ENCODE peak calls at places on chromosomes 11 and 22, in nine cellular contexts. G is stomach, H is H1, F is esophagus muscularis mucosa, O is transverse colon, Z is sigmoid colon, E is upper lobe of left lung, A is K562, L is suprapubic skin. B is an unnamed sample.

GRCh38 chr11:78957481-78958245 is 383.0 kb upstream of the NARS2 start:
- DNase-seq in G (no peak), H (no peak), F (no peak), O (no peak), Z (no peak), E (no peak), A (no peak), L (no peak), B (no peak)

GRCh38 chr11:70557742-70558485 is 159.6 kb downstream of the CTTN start:
- DNase-seq in G (no peak), H (no peak), F (no peak), O (no peak), Z (no peak), E (no peak), A (no peak), L (no peak), B (no peak)

GRCh38 chr22:49269928-49270327 is 557.7 kb downstream of the BRD1 start:
- DNase-seq in G (peak), H (no peak), F (no peak), O (no peak), Z (no peak), E (no peak), A (no peak), L (peak), B (no peak)

GRCh38 chr11:1218256-1218787 is 4.5 kb upstream of the MUC5B start:
- DNase-seq in G (no peak), H (no peak), F (no peak), O (peak), Z (peak), E (no peak), A (no peak), L (peak), B (no peak)

GRCh38 chr22:32334640-32335365 is 22.9 kb upstream of the RFPL3 start:
- DNase-seq in G (peak), H (no peak), F (no peak), O (no peak), Z (no peak), E (no peak), A (no peak), L (no peak), B (no peak)

GRCh38 chr11:17244046-17244445 is 32.5 kb upstream of the NUCB2 start:
- DNase-seq in G (no peak), H (no peak), F (no peak), O (no peak), Z (no peak), E (no peak), A (no peak), L (no peak), B (no peak)

GRCh38 chr11:73566977-73567755 is 30.7 kb downstream of the FAM168A start:
- DNase-seq in G (no peak), H (no peak), F (no peak), O (no peak), Z (no peak), E (no peak), A (no peak), L (no peak), B (no peak)

GRCh38 chr22:22128440-22128839 is 116.1 kb upstream of the VPREB1 start:
- DNase-seq in G (no peak), H (no peak), F (no peak), O (no peak), Z (no peak), E (no peak), A (no peak), L (no peak), B (no peak)

GRCh38 chr11:57343825-57344224 is 5.7 kb downstream of the P2RX3 start:
- DNase-seq in G (no peak), H (no peak), F (no peak), O (no peak), Z (no peak), E (no peak), A (no peak), L (no peak), B (no peak)

GRCh38 chr11:75589933-75590332 is 27.9 kb downstream of the SERPINH1 start:
- DNase-seq in G (no peak), H (no peak), F (no peak), O (no peak), Z (no peak), E (no peak), A (peak), L (no peak), B (no peak)

GRCh38 chr11:9089636-9090035 is 1.8 kb downstream of the SCUBE2 start:
- DNase-seq in G (no peak), H (no peak), F (peak), O (peak), Z (no peak), E (no peak), A (no peak), L (no peak), B (no peak)

GRCh38 chr11:131254254-131254653 is 116.2 kb upstream of the NTM start:
- DNase-seq in G (no peak), H (no peak), F (peak), O (no peak), Z (no peak), E (no peak), A (no peak), L (no peak), B (no peak)

GRCh38 chr22:29936186-29936585 is 53.2 kb downstream of the MTMR3 start:
- DNase-seq in G (no peak), H (no peak), F (no peak), O (no peak), Z (no peak), E (no peak), A (no peak), L (no peak), B (no peak)

GRCh38 chr11:117584056-117584830 is 212.8 kb downstream of the DSCAML1 start:
- DNase-seq in G (no peak), H (no peak), F (no peak), O (no peak), Z (peak), E (no peak), A (no peak), L (peak), B (no peak)
- TF ChIP-seq EP300 in G (no peak), H (no peak), F (no peak), O (no peak), Z (no peak), E (no peak), A (no peak), L (no peak), B (no peak)

GRCh38 chr11:129888451-129888850 is 6.9 kb downstream of the NFRKB start:
- DNase-seq in G (no peak), H (no peak), F (no peak), O (no peak), Z (no peak), E (no peak), A (no peak), L (no peak), B (no peak)
- TF ChIP-seq POLR2AphosphoS5 in G (no peak), H (no peak), F (no peak), O (no peak), Z (no peak), E (no peak), A (no peak), L (no peak), B (no peak)

DNA sequence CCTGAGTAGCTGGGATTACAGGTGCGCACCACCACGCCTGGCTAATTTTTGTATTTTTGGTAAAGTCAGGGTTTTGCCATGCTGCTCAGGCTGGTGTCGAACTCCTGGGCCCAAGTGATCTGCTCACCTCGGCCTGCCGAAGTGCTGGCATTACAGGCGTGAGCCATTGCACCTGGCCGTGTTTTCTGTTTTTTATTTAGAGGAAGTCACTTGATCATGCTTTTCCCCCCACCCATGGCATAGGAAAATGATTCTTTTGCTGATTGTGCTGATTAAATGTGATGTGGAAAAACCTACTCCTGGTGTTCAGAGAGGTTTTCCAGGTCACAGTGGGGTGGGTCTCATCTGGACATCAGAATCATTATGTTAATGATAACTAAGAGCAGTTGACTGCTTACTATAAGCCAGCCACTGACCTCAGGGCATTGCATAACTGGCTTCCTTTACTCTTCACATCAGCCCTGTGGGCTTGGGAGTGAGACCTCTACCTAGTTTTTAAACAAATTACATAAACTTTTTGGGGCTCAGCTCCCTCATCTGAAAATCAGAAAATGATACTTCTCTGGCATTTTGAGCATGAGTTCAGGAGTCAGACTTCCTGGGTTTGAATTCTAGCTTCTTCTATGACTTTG is 71.0 kb downstream of the PTPRJ start:
- DNase-seq in G (no peak), H (no peak), F (no peak), O (no peak), Z (no peak), E (peak), A (no peak), L (no peak), B (no peak)
- TF ChIP-seq EP300 in G (no peak), H (no peak), F (no peak), O (no peak), Z (no peak), E (no peak), A (no peak), L (no peak), B (no peak)

GRCh38 chr11:67434395-67434881 is 3.0 kb downstream of the PTPRCAP start:
- DNase-seq in G (no peak), H (no peak), F (no peak), O (no peak), Z (no peak), E (no peak), A (no peak), L (no peak), B (no peak)

GRCh38 chr11:67435727-67436458 is 1.6 kb downstream of the PTPRCAP start:
- DNase-seq in G (no peak), H (no peak), F (no peak), O (no peak), Z (no peak), E (no peak), A (no peak), L (no peak), B (no peak)

GRCh38 chr11:67436459-67437081 is 912 bp downstream of the PTPRCAP start:
- DNase-seq in G (peak), H (peak), F (no peak), O (peak), Z (no peak), E (no peak), A (peak), L (no peak), B (no peak)

GRCh38 chr11:67433536-67434394 is 3.7 kb downstream of the PTPRCAP start:
- DNase-seq in G (no peak), H (no peak), F (no peak), O (no peak), Z (no peak), E (no peak), A (no peak), L (no peak), B (no peak)

DNA sequence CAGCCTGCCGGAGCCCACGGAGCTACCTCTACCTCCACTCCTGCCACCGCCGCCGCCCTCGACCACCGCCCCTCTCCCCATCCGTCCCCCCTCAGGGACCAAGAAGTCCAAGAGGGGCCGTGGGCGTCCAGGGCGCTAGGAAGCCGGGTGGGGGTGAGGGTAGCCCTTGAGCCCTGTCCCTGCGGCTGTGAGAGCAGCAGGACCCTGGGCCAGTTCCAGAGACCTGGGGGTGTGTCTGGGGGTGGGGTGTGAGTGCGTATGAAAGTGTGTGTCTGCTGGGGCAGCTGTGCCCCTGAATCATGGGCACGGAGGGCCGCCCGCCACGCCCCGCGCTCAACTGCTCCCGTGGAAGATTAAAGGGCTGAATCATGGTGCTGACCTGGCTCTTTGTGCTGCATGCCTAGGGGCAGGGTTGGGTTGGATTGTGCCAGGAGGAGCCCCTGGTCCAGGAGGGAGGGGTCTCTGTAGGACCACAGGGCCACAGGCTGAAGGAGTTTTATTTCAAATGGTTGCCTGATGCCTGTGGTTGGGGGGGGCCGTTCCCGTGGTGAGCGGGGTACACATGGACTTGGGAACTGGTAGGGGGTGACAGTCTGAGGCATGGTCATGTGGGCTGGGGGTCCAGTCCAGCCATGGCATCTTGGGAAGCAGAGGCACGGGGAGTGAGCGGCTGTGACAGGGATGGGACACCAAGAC is 2.3 kb downstream of the PTPRCAP start:
- DNase-seq in G (no peak), H (no peak), F (no peak), O (no peak), Z (no peak), E (no peak), A (no peak), L (no peak), B (no peak)
- TF ChIP-seq POLR2AphosphoS5 in G (no peak), H (no peak), F (no peak), O (no peak), Z (no peak), E (no peak), A (no peak), L (no peak), B (no peak)

DNA sequence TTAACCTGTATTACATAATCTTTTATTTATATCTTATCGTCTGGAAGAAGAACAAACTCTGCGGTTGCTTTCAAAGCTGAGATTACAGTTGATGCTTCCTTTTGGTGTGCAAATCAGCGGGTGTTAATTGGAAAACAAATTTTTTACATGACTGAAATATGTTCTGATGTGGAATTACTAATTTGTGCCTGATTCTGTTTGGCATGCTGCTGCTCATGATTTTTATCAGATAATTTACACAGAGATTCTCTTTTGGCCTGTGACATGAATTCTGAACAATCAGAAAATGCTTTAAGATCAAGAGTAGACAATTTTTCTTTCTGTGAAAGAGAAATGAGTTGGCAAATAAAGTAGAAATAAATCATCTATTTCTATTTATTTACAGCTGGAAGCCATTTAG is 510.8 kb downstream of the NELL1 start:
- DNase-seq in G (no peak), H (no peak), F (no peak), O (no peak), Z (no peak), E (no peak), A (no peak), L (no peak), B (no peak)
- TF ChIP-seq EP300 in G (no peak), H (no peak), F (no peak), O (no peak), Z (no peak), E (no peak), A (no peak), L (no peak), B (no peak)

DNA sequence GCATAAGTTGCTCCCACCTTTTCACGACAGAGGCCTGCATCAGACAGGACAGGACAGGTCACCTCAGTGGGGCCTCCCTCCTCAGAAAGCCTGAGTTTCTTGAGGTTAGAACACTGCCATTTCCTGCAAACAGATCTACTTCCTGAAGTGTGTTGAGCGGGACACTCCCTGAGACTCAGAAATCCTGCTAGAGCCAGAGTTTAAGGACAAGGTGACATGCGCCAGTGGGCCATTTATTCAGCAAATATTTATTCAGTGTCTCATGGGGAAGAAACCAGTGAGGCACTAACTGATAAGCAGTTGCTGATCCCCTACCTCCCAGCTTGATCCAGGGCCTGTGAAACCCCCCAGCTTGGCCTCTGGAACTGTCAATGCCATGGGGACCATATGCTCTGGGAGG is 454.6 kb downstream of the SOX6 start:
- DNase-seq in G (peak), H (no peak), F (no peak), O (peak), Z (no peak), E (peak), A (no peak), L (no peak), B (peak)
- TF ChIP-seq POLR2AphosphoS5 in G (no peak), H (no peak), F (no peak), O (no peak), Z (no peak), E (no peak), A (no peak), L (no peak), B (no peak)

GRCh38 chr11:42521994-42522393 is 789.8 kb upstream of the API5 start:
- DNase-seq in G (no peak), H (no peak), F (no peak), O (no peak), Z (no peak), E (no peak), A (no peak), L (no peak), B (no peak)
- TF ChIP-seq EP300 in G (no peak), H (no peak), F (no peak), O (no peak), Z (no peak), E (no peak), A (no peak), L (no peak), B (no peak)

B was measured in HepG2.